ENCODE peak calls at places on chromosomes 1 and 21, in seven cellular contexts. V, M, K, E, W, I and A are unnamed samples.

GRCh38 chr1:200901350-200901749 is 6.7 kb downstream of the INAVA start:
- DNase-seq in V (no peak), M (no peak), K (no peak), E (no peak), W (no peak), I (no peak), A (no peak)

GRCh38 chr1:2003564-2004131 is at the start of gene CFAP74:
- DNase-seq in V (no peak), M (no peak), K (no peak), E (no peak), W (no peak), I (peak; percentile 38), A (peak; percentile 99)

GRCh38 chr1:23825762-23826522 is 713 bp upstream of the HMGCL start:
- DNase-seq in V (no peak), M (no peak), K (peak; percentile 19), E (peak; percentile 17), W (no peak), I (peak; percentile 15), A (no peak)

GRCh38 chr1:116033322-116033721 is 57.0 kb downstream of the SLC22A15 start:
- DNase-seq in V (no peak), M (no peak), K (no peak), E (no peak), W (peak; percentile 38), I (no peak), A (no peak)

GRCh38 chr1:44604167-44604955 is 69.9 kb downstream of the TMEM53 start:
- DNase-seq in V (peak; percentile 35), M (peak; percentile 39), K (no peak), E (no peak), W (no peak), I (no peak), A (no peak)

GRCh38 chr1:223843934-223844333 is 1.8 kb downstream of the TP53BP2 start:
- DNase-seq in V (no peak), M (no peak), K (no peak), E (peak; percentile 30), W (no peak), I (peak; percentile 13), A (no peak)

GRCh38 chr1:58764294-58764978 is 19.4 kb downstream of the JUN start:
- DNase-seq in V (no peak), M (no peak), K (no peak), E (no peak), W (no peak), I (peak; percentile 90), A (no peak)

GRCh38 chr1:8603220-8603616 is 214.2 kb downstream of the RERE start:
- DNase-seq in V (no peak), M (no peak), K (no peak), E (no peak), W (no peak), I (peak; percentile 51), A (no peak)

GRCh38 chr1:64343105-64343960 is 126.6 kb upstream of the CACHD1 start:
- DNase-seq in V (no peak), M (no peak), K (no peak), E (no peak), W (peak; percentile 88), I (peak; percentile 91), A (no peak)

GRCh38 chr1:220299337-220299736 is 27.1 kb upstream of the RAB3GAP2 start:
- DNase-seq in V (no peak), M (no peak), K (no peak), E (no peak), W (no peak), I (no peak), A (no peak)

GRCh38 chr1:153773004-153773921 is 1.9 kb upstream of the SLC27A3 start:
- DNase-seq in V (no peak), M (peak; percentile 70), K (no peak), E (no peak), W (no peak), I (peak; percentile 15), A (peak; percentile 30)

GRCh38 chr21:14864211-14865021 is 200.4 kb downstream of the NRIP1 start:
- DNase-seq in V (peak; percentile 79), M (peak; percentile 79), K (no peak), E (peak; percentile 3), W (peak; percentile 57), I (peak; percentile 81), A (no peak)

DNA sequence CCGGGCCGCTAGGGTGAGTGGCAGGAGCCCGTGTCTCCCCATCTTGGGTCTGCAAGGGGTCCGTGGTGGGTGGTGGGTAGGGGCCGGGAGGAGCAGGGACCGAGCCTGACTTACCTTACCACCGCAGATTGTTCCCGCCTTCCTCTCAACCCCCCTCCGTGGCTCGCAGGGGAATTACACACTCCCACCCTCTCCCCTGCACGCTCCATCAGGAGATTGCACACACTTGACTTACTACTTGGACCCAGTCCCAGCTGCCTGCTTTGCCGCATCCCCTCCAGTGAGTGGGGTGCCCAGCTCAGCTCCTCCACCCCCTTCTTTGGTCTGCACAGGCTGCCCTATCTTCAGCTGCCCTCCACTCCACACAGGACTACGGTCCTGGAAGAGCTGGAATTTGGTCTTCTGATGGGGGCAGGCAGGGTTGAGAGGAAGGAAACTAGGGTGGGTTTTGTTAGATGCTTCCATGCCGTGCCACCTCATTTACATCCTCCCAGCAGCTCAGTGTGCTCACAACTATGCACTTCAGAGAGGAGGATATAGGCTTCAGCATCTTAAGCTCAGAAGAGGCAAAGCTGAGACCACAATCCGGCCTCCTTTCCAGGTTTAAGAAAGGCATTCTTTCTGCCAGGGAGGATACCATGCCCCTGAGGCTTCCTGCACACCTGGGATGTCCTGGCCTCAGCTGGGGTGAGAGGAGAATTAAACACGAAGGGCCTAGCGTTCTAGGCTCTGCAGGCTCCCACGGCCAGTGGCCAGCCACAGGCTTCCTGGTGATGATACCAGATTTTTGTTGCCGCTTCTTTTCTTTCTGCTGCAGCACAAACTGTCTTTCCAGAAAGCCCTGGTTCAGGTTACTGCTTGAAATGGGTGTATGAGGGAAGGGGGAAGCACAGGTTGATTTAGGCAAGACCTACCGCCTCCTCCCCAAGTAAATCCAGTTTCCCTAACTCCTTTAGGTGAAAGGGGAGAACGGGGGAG is 2.3 kb downstream of the KCNC4 start:
- DNase-seq in V (no peak), M (no peak), K (peak; percentile 35), E (no peak), W (no peak), I (peak; percentile 41), A (peak; percentile 83)
- H3K4me3 ChIP-seq in V (peak overlapping the region; percentile 80), M (no peak overlapping the region), K (no peak overlapping the region), E (no peak overlapping the region), W (peak overlapping the region; percentile 64), I (peak overlapping the region; percentile 83), A (peak overlapping the region; percentile 70)

GRCh38 chr1:156885314-156885713 is 8.2 kb upstream of the PEAR1 start:
- DNase-seq in V (no peak), M (no peak), K (no peak), E (no peak), W (no peak), I (peak; percentile 47), A (no peak)

GRCh38 chr1:156884560-156884959 is 9.0 kb upstream of the PEAR1 start:
- DNase-seq in V (no peak), M (no peak), K (no peak), E (no peak), W (no peak), I (no peak), A (no peak)

GRCh38 chr1:156882543-156882942 is 11.0 kb upstream of the PEAR1 start:
- DNase-seq in V (no peak), M (no peak), K (no peak), E (no peak), W (no peak), I (no peak), A (no peak)

GRCh38 chr1:156885904-156886355 is 7.6 kb upstream of the PEAR1 start:
- DNase-seq in V (no peak), M (no peak), K (no peak), E (no peak), W (no peak), I (no peak), A (no peak)

DNA sequence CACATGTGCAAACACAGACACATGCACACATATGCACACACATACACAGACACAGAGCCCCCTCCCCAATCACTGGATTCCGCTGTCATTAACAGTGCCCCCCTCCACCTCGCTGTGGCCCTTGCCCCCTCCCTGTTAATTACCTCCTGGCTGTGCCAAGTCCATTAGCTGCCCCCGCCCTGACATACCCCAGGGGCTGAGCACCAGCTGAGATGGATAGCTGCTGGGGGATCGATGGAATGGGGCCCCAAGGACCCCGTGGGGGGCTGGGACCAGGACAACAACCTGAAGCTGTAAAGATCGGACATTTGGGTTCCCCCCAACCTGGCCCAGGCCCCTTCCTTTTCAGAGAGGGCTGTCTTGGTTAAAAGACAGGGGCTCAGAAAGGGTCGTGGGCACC is 9.6 kb upstream of the PEAR1 start:
- DNase-seq in V (no peak), M (no peak), K (no peak), E (no peak), W (no peak), I (no peak), A (no peak)
- H3K27me3 ChIP-seq in V (no peaks in the 10 kb centered on the region), M (no peaks in the 10 kb centered on the region), K (no peaks in the 10 kb centered on the region), E (no peaks in the 10 kb centered on the region), W (no peaks in the 10 kb centered on the region), I (peaks cover 13% of the 10 kb centered on the region), A (peaks cover 24% of the 10 kb centered on the region)

GRCh38 chr1:30318864-30319718 is 404.3 kb downstream of the MATN1 start:
- DNase-seq in V (no peak), M (peak; percentile 51), K (no peak), E (no peak), W (no peak), I (no peak), A (peak; percentile 17)
- H3K36me3 ChIP-seq in V (no peaks in the 10 kb centered on the region), M (no peaks in the 10 kb centered on the region), K (no peaks in the 10 kb centered on the region), E (no peaks in the 10 kb centered on the region), W (no peaks in the 10 kb centered on the region), I (no peaks in the 10 kb centered on the region), A (no peaks in the 10 kb centered on the region)

DNA sequence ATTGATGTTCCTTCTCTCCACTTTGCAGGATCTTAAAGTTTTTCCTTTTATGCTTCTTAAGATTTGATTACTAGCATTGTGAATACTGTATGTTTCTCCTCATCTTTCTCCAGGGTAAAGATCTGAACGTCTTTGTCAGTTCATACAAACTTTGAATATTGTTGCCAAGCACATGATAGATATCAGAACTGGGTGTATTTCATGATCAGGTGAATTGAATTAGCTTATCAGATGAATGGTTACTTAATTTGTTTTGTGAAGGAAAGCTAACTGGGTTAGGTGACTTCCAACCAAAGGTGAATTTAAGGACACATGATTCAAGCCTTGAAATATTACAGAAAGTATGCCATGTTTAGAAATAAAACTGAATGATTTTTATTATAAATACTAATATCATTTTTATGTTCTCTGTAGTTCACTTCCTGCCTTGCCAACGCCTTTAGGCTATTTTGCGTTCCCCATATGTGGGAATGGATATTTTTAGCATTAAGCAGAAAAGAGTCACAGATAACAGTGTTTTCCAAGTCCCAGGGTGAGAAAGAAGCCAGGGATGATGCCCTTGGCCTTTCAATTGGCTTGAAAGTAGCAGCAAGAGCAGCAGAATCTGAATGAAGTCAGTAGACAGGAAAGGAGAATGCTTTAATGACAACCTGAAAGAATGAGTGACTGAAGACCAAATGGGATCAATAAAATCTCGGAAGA is 752.1 kb downstream of the NCAM2 start:
- DNase-seq in V (no peak), M (no peak), K (no peak), E (no peak), W (no peak), I (peak; percentile 2), A (no peak)
- H3K4me3 ChIP-seq in V (no peak overlapping the region), M (no peak overlapping the region), K (no peak overlapping the region), E (no peak overlapping the region), W (no peak overlapping the region), I (no peak overlapping the region), A (no peak overlapping the region)

GRCh38 chr1:50427086-50427817 is 4.0 kb upstream of the DMRTA2 start:
- DNase-seq in V (no peak), M (peak; percentile 69), K (no peak), E (no peak), W (no peak), I (no peak), A (peak; percentile 66)
- H3K27me3 ChIP-seq in V (peaks cover 92% of the 10 kb centered on the region), M (peaks cover 3% of the 10 kb centered on the region), K (peaks cover 82% of the 10 kb centered on the region), E (peaks cover 59% of the 10 kb centered on the region), W (peaks cover 74% of the 10 kb centered on the region), I (peaks cover 99% of the 10 kb centered on the region), A (peaks cover 100% of the 10 kb centered on the region)

GRCh38 chr1:40983286-40983685 is 3.8 kb downstream of the CTPS1 start:
- DNase-seq in V (no peak), M (no peak), K (no peak), E (no peak), W (no peak), I (peak; percentile 34), A (no peak)
- H3K36me3 ChIP-seq in V (no peaks in the 10 kb centered on the region), M (no peaks in the 10 kb centered on the region), K (peaks cover 32% of the 10 kb centered on the region), E (peaks cover 47% of the 10 kb centered on the region), W (no peaks in the 10 kb centered on the region), I (peaks cover 23% of the 10 kb centered on the region), A (peaks cover 22% of the 10 kb centered on the region)